ENCODE peak calls at places on chromosomes 3 and 15, in nine cellular contexts. X is A549, H is AG09319, U is fibroblast of the aortic adventitia, F is mesothelial cell of epicardium, N is BE2C, O is fibroblast of mammary gland, Z is stomach, I is suprapubic skin. B is an unnamed sample.

GRCh38 chr3:58492385-58492970 is 582 bp downstream of the KCTD6 start:
- DNase-seq in H (no peak), U (no peak), N (no peak), I (no peak), F (no peak), X (no peak), O (no peak), Z (no peak), B (no peak)

GRCh38 chr15:79981861-79982455 is 11.0 kb upstream of the BCL2A1 start:
- DNase-seq in U (no peak), F (no peak), N (no peak), I (no peak), O (no peak), X (no peak), Z (no peak), H (no peak), B (no peak)

GRCh38 chr3:3610581-3611298 is 188.5 kb upstream of the LRRN1 start:
- DNase-seq in Z (no peak), X (no peak), H (no peak), O (no peak), I (no peak), U (no peak), F (no peak), N (no peak), B (no peak)

GRCh38 chr3:61650276-61650675 is 88.9 kb downstream of the PTPRG start:
- DNase-seq in X (no peak), N (no peak), F (no peak), Z (no peak), U (peak), I (peak), H (peak), O (peak), B (peak)

GRCh38 chr3:15271030-15271429 is 61.4 kb downstream of the SH3BP5 start:
- DNase-seq in X (no peak), U (no peak), H (no peak), O (no peak), Z (no peak), F (no peak), I (peak), N (no peak), B (no peak)

GRCh38 chr3:190811775-190812480 is 50.6 kb downstream of the GMNC start:
- DNase-seq in X (peak), F (no peak), I (no peak), N (peak), U (peak), H (peak), O (peak), Z (no peak), B (peak)

GRCh38 chr15:77667835-77668234 is 35.1 kb upstream of the LINGO1 start:
- DNase-seq in F (no peak), X (no peak), H (no peak), I (no peak), N (no peak), Z (no peak), U (no peak), O (no peak), B (no peak)

GRCh38 chr15:71080705-71081104 is 34.6 kb upstream of the THSD4 start:
- DNase-seq in N (no peak), U (peak), H (peak), Z (no peak), X (no peak), O (peak), F (no peak), I (no peak), B (peak)

GRCh38 chr3:181715601-181716340 is 4.0 kb downstream of the SOX2 start:
- DNase-seq in U (no peak), N (no peak), X (no peak), I (no peak), Z (no peak), O (no peak), F (no peak), H (no peak), B (no peak)

GRCh38 chr15:34616613-34617012 is 33.2 kb upstream of the GOLGA8B start:
- DNase-seq in H (no peak), Z (no peak), N (peak), U (peak), O (peak), F (no peak), X (peak), I (no peak), B (peak)

GRCh38 chr15:45183511-45183910 is 4.3 kb downstream of the SHF start:
- DNase-seq in F (no peak), I (no peak), Z (no peak), O (no peak), N (no peak), H (no peak), U (no peak), X (no peak), B (no peak)

GRCh38 chr3:175041369-175041768 is 182.2 kb downstream of the NAALADL2 start:
- DNase-seq in O (no peak), I (no peak), Z (no peak), X (no peak), N (no peak), F (no peak), H (no peak), U (no peak), B (peak)

GRCh38 chr15:73464602-73465001 is 21.6 kb downstream of the REC114 start:
- DNase-seq in F (no peak), H (no peak), I (no peak), N (no peak), U (no peak), X (peak), O (no peak), Z (no peak), B (no peak)

DNA sequence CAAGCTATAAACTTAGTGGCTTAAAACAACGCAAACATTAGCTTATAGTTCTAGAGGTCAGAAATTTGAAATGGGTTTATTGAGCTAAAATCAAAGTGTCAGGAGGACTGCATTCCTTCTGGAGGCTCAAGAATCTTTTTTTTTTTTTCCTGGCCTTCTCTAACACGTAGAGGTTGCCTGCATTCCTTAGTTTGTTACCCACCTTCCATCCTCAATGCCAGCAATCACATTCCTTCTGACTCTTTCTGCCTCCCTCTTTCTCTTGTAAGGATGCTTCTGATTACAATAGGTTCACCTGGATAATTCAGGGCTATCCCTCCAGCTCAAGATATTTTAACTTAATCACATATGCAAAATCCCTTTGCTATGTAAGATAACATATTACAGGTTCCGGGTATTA is 24.8 kb downstream of the REC114 start:
- DNase-seq in N (no peak), O (no peak), X (no peak), I (no peak), U (no peak), F (no peak), H (no peak), Z (no peak), B (no peak)
- TF ChIP-seq CTCF in N (no peak), O (no peak), X (no peak), I (no peak), U (no peak), F (no peak), H (no peak), Z (no peak), B (no peak)

GRCh38 chr3:36696799-36697198 is 67.6 kb downstream of the DCLK3 start:
- DNase-seq in Z (no peak), X (no peak), I (no peak), O (no peak), F (no peak), N (peak), H (no peak), U (no peak), B (no peak)

GRCh38 chr3:36695113-36695768 is 69.1 kb downstream of the DCLK3 start:
- DNase-seq in I (no peak), N (no peak), F (no peak), O (no peak), Z (no peak), X (no peak), U (peak), H (no peak), B (no peak)

GRCh38 chr3:36695769-36696137 is 68.6 kb downstream of the DCLK3 start:
- DNase-seq in N (no peak), H (no peak), O (peak), Z (no peak), X (no peak), I (no peak), U (peak), F (no peak), B (peak)

GRCh38 chr3:36698314-36698713 is 66.0 kb downstream of the DCLK3 start:
- DNase-seq in X (no peak), U (no peak), O (no peak), N (no peak), Z (no peak), I (no peak), F (no peak), H (no peak), B (no peak)

DNA sequence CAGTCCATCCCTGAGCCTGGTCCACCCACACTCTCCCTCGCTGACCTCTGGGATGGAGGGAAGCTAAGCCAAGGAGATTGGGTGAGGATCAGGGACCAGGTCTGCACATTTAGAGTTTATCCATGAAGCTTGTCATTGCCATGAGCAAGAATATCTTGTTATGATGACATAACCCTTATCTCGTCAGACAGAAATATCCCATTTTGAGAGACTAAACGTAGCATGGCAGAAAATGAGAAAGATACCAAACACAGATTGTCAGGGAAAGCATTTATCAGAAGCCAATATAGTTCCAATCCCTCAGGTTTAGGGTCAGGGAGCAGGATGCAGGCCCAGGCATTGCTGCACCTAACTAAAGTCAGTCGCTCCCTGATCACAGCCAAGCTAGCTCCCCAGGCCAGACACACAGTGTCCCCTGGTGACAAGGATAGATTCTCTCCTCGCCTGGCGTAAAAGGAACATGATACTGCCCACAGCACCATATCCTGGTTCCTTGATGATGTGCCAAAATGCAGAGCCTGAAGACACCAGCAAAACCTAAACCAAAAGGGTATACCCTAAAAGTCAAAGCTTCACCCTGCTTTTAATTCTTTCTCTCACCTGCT is 66.9 kb downstream of the DCLK3 start:
- DNase-seq in H (no peak), I (no peak), U (no peak), Z (no peak), O (no peak), X (no peak), F (no peak), N (peak), B (no peak)
- TF ChIP-seq CTCF in H (peak), I (no peak), U (no peak), Z (no peak), O (no peak), X (peak), F (no peak), N (peak), B (no peak)

GRCh38 chr3:155983834-155984474 is 113.5 kb downstream of the GMPS start:
- DNase-seq in X (no peak), U (peak), O (no peak), H (no peak), N (no peak), Z (no peak), I (no peak), F (no peak), B (no peak)
- TF ChIP-seq CTCF in X (no peak), U (peak), O (no peak), H (no peak), N (peak), Z (no peak), I (no peak), F (no peak), B (peak)

GRCh38 chr3:77081240-77081661 is 41.4 kb downstream of the ROBO2 start:
- DNase-seq in F (no peak), O (peak), U (no peak), I (no peak), N (no peak), Z (no peak), H (peak), X (no peak), B (no peak)

GRCh38 chr3:77084511-77084910 is 44.6 kb downstream of the ROBO2 start:
- DNase-seq in N (no peak), Z (no peak), X (no peak), U (no peak), I (no peak), F (no peak), H (no peak), O (no peak), B (no peak)

GRCh38 chr3:77091809-77092208 is 51.9 kb downstream of the ROBO2 start:
- DNase-seq in F (no peak), U (no peak), Z (no peak), N (no peak), X (no peak), O (no peak), I (no peak), H (no peak), B (no peak)

DNA sequence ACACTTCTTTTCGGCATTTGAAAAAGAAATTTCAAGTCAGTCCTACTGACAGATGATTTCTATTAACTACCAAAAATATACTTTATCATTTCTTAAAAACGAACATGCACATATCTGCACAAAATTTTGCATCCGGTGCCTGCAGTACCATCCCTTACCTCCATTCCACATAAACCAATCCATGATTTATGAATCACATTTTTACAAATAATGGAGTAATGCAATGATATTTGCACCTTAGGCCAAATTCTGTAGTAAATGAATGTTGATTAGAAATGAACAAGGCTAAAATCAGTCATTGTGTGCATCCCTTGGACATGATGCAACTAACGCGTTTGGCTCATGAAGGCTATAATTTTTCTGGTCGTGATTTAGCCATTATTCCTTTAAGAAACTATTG is 46.5 kb downstream of the ROBO2 start:
- DNase-seq in X (no peak), N (no peak), O (no peak), F (no peak), Z (no peak), I (no peak), H (no peak), U (no peak), B (no peak)
- TF ChIP-seq CTCF in X (no peak), N (peak), O (no peak), F (peak), Z (no peak), I (no peak), H (no peak), U (peak), B (peak)

GRCh38 chr3:136731274-136731884 is 20.8 kb downstream of the STAG1 start:
- DNase-seq in O (peak), Z (no peak), H (no peak), U (no peak), X (no peak), F (no peak), N (no peak), I (no peak), B (no peak)

GRCh38 chr3:136735103-136735502 is 17.1 kb downstream of the STAG1 start:
- DNase-seq in U (no peak), Z (no peak), X (no peak), N (no peak), O (no peak), F (no peak), I (no peak), H (no peak), B (no peak)

GRCh38 chr3:136730595-136731273 is 21.4 kb downstream of the STAG1 start:
- DNase-seq in N (no peak), O (no peak), Z (no peak), I (no peak), F (no peak), H (no peak), X (no peak), U (no peak), B (no peak)

GRCh38 chr3:136733317-136733833 is 18.8 kb downstream of the STAG1 start:
- DNase-seq in O (peak), X (no peak), U (peak), F (no peak), Z (no peak), I (no peak), N (no peak), H (no peak), B (no peak)

GRCh38 chr3:136734382-136735070 is 17.7 kb downstream of the STAG1 start:
- DNase-seq in U (no peak), H (no peak), I (no peak), X (no peak), F (no peak), O (no peak), N (no peak), Z (no peak), B (no peak)
- TF ChIP-seq CTCF in U (no peak), H (peak), I (no peak), X (no peak), F (no peak), O (peak), N (peak), Z (no peak), B (peak)

GRCh38 chr15:98953000-98953776 is 54.4 kb downstream of the PGPEP1L start:
- DNase-seq in I (no peak), X (no peak), F (no peak), H (no peak), O (no peak), N (no peak), U (no peak), Z (no peak), B (no peak)
- TF ChIP-seq CTCF in I (no peak), X (no peak), F (no peak), H (no peak), O (no peak), N (no peak), U (no peak), Z (no peak), B (no peak)

GRCh38 chr15:85504739-85505676 is 124.6 kb downstream of the AKAP13 start:
- DNase-seq in Z (peak), X (peak), F (no peak), I (no peak), N (peak), U (peak), O (peak), H (no peak), B (peak)
- TF ChIP-seq CTCF in Z (no peak), X (peak), F (peak), I (peak), N (peak), U (peak), O (peak), H (peak), B (peak)

DNA sequence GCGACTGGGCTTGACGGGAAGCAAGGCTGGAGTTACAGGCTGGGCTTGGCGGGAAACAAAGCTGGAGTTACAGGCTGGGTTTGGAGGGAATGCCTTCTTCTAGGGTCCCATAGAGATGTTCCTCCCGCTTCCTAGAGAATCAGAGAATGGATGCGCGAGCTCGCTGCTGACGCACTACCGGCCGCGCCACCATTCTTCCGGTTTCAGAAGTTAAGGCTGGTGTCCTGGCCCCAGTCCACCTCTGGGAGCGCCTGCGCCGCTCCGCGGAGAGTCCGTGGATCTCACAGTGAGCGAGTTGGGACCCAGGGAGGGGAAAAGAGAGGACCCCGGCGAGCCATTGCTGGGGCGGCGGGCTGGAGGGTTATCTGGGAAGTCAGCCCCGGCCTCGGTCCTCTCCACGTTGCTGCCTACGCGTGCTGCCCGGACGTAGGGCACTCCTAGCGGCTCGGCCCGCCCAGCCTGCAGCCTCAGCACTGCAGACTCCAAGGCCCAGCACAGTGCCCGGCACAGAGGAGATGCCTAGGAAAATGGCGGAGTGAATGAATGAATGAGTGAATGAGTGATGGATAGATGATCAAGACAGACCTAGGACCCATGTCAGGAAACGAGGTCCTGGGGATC is at the start of gene ZNF502:
- DNase-seq in I (peak), U (peak), X (peak), F (no peak), O (peak), H (peak), N (peak), Z (peak), B (no peak)
- TF ChIP-seq CTCF in I (peak), U (peak), X (no peak), F (no peak), O (peak), H (peak), N (peak), Z (no peak), B (no peak)

GRCh38 chr3:37963635-37964034 is 27.0 kb upstream of the VILL start:
- DNase-seq in U (no peak), N (no peak), F (no peak), I (no peak), H (no peak), Z (no peak), X (no peak), O (no peak), B (no peak)
- TF ChIP-seq CTCF in U (no peak), N (no peak), F (no peak), I (no peak), H (no peak), Z (no peak), X (no peak), O (no peak), B (no peak)

B was measured in HFFc6.